ENCODE peak calls at places on chromosome 9, in four cellular contexts. Z, V, J and L are unnamed samples.

GRCh38 chr9:120310035-120310434 is 269.9 kb downstream of the CDK5RAP2 start:
- DNase-seq in J (no peak), V (peak), Z (no peak), L (no peak)

GRCh38 chr9:135010921-135011320 is 76.5 kb upstream of the OLFM1 start:
- DNase-seq in V (no peak), J (no peak), Z (no peak), L (no peak)

GRCh38 chr9:95266649-95267048 is 50.9 kb downstream of the FANCC start:
- DNase-seq in J (no peak), V (no peak), Z (no peak), L (no peak)

GRCh38 chr9:94086961-94087360 is 2.7 kb downstream of the PTPDC1 start:
- DNase-seq in Z (no peak), V (no peak), J (peak), L (no peak)

GRCh38 chr9:113464672-113465271 is 1.2 kb downstream of the RGS3 start:
- DNase-seq in J (no peak), Z (no peak), V (peak), L (no peak)

GRCh38 chr9:136546697-136547481 is 1.0 kb upstream of the NOTCH1 start:
- DNase-seq in V (no peak), Z (peak), J (peak), L (no peak)

GRCh38 chr9:134496413-134497282 is 145.0 kb upstream of the COL5A1 start:
- DNase-seq in J (peak), Z (peak), V (no peak), L (peak)

GRCh38 chr9:108671156-108671555 is 184.6 kb downstream of the ACTL7B start:
- DNase-seq in Z (peak), V (no peak), J (peak), L (no peak)

GRCh38 chr9:72818377-72818776 is 134.5 kb downstream of the ALDH1A1 start:
- DNase-seq in V (no peak), Z (no peak), J (no peak), L (no peak)

GRCh38 chr9:15081021-15081753 is 171.0 kb upstream of the FREM1 start:
- DNase-seq in Z (no peak), V (no peak), J (no peak), L (no peak)

GRCh38 chr9:134410078-134410834 is 84.0 kb downstream of the RXRA start:
- DNase-seq in V (no peak), J (no peak), Z (no peak), L (no peak)

GRCh38 chr9:5629312-5630037 is 568 bp downstream of the RIC1 start:
- DNase-seq in Z (peak), J (peak), V (peak), L (no peak)

GRCh38 chr9:15736569-15736968 is 183.7 kb downstream of the CCDC171 start:
- DNase-seq in V (no peak), Z (no peak), J (no peak), L (no peak)

GRCh38 chr9:95283678-95284077 is 33.8 kb downstream of the FANCC start:
- DNase-seq in J (no peak), Z (peak), V (no peak), L (peak)

GRCh38 chr9:133073264-133074000 is 11.7 kb downstream of the CEL start:
- DNase-seq in Z (no peak), V (no peak), J (no peak), L (no peak)

GRCh38 chr9:75265525-75265972 is 177.2 kb downstream of the OSTF1 start:
- DNase-seq in V (no peak), J (peak), Z (peak), L (peak)

GRCh38 chr9:91067306-91067860 is 265.8 kb downstream of the SYK start:
- DNase-seq in J (no peak), Z (no peak), V (no peak), L (no peak)

GRCh38 chr9:86241216-86241615 is 18.2 kb downstream of the C9orf153 start:
- DNase-seq in J (peak), V (no peak), Z (no peak), L (no peak)

GRCh38 chr9:12730198-12730597 is 37.0 kb downstream of the TYRP1 start:
- DNase-seq in J (no peak), V (no peak), Z (no peak), L (no peak)

GRCh38 chr9:90552317-90552716 is 90.3 kb downstream of the DIRAS2 start:
- DNase-seq in Z (no peak), J (no peak), V (no peak), L (no peak)

GRCh38 chr9:32220750-32221149 is 163.7 kb upstream of the ACO1 start:
- DNase-seq in Z (no peak), V (no peak), J (no peak), L (no peak)

GRCh38 chr9:70477146-70477745 is 62.8 kb upstream of the KLF9 start:
- DNase-seq in Z (peak), V (no peak), J (no peak), L (no peak)

GRCh38 chr9:91659529-91660294 is 236.1 kb upstream of the NFIL3 start:
- DNase-seq in J (peak), Z (peak), V (no peak), L (peak)

GRCh38 chr9:114161518-114161917 is 6.2 kb downstream of the COL27A1 start:
- DNase-seq in J (no peak), V (no peak), Z (no peak), L (no peak)

GRCh38 chr9:134126373-134126772 is 9.5 kb upstream of the WDR5 start:
- DNase-seq in Z (no peak), V (no peak), J (no peak), L (no peak)

GRCh38 chr9:137074657-137075274 is 2.6 kb upstream of the UAP1L1 start:
- DNase-seq in J (no peak), Z (no peak), V (no peak), L (no peak)

GRCh38 chr9:97516111-97516510 is 14.6 kb downstream of the TMOD1 start:
- DNase-seq in V (no peak), Z (no peak), J (no peak), L (no peak)

GRCh38 chr9:6715755-6716643 is 41.8 kb upstream of the KDM4C start:
- DNase-seq in J (no peak), V (no peak), Z (peak), L (no peak)

GRCh38 chr9:16728128-16728505 is 142.4 kb downstream of the BNC2 start:
- DNase-seq in V (no peak), J (no peak), Z (peak), L (no peak)

GRCh38 chr9:110104201-110104845 is 103.6 kb downstream of the C9orf152 start:
- DNase-seq in Z (no peak), V (no peak), J (peak), L (no peak)

GRCh38 chr9:93120846-93121315 is 13.2 kb downstream of the NINJ1 start:
- DNase-seq in V (no peak), Z (no peak), J (no peak), L (no peak)

GRCh38 chr9:136578915-136579637 is 33.2 kb upstream of the NOTCH1 start:
- DNase-seq in Z (peak), V (no peak), J (no peak), L (no peak)

GRCh38 chr9:120904061-120904998 is 22.3 kb downstream of the TRAF1 start:
- DNase-seq in Z (no peak), J (no peak), V (no peak), L (no peak)

GRCh38 chr9:135228983-135229625 is 141.6 kb downstream of the OLFM1 start:
- DNase-seq in V (no peak), Z (no peak), J (no peak), L (no peak)

GRCh38 chr9:121956808-121957207 is 136.3 kb downstream of the TTLL11 start:
- DNase-seq in V (no peak), J (no peak), Z (peak), L (no peak)

GRCh38 chr9:6805532-6805931 is 47.8 kb downstream of the KDM4C start:
- DNase-seq in J (peak), Z (no peak), V (no peak), L (peak)

GRCh38 chr9:33517373-33517772 is 6.7 kb upstream of the ANKRD18B start:
- DNase-seq in Z (peak), J (peak), V (no peak), L (peak)

GRCh38 chr9:135471751-135472640 is 7.6 kb upstream of the PPP1R26 start:
- DNase-seq in Z (no peak), J (no peak), V (no peak), L (no peak)

GRCh38 chr9:110578896-110579752 is at the start of gene SVEP1:
- DNase-seq in J (peak), V (no peak), Z (no peak), L (peak)

GRCh38 chr9:114677418-114677817 is 4.6 kb downstream of the TEX48 start:
- DNase-seq in V (peak), J (peak), Z (peak), L (peak)

GRCh38 chr9:117715411-117715989 is 11.3 kb downstream of the TLR4 start:
- DNase-seq in Z (no peak), J (peak), V (no peak), L (no peak)

GRCh38 chr9:117709936-117710335 is 5.7 kb downstream of the TLR4 start:
- DNase-seq in V (no peak), J (no peak), Z (no peak), L (no peak)

GRCh38 chr9:117718701-117719100 is 14.5 kb downstream of the TLR4 start:
- DNase-seq in Z (no peak), J (no peak), V (no peak), L (peak)

GRCh38 chr9:117718085-117718484 is 13.9 kb downstream of the TLR4 start:
- DNase-seq in V (no peak), J (peak), Z (no peak), L (peak)

DNA sequence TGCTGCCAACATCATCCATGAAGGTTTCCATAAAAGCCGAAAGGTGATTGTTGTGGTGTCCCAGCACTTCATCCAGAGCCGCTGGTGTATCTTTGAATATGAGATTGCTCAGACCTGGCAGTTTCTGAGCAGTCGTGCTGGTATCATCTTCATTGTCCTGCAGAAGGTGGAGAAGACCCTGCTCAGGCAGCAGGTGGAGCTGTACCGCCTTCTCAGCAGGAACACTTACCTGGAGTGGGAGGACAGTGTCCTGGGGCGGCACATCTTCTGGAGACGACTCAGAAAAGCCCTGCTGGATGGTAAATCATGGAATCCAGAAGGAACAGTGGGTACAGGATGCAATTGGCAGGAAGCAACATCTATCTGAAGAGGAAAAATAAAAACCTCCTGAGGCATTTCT is 10.1 kb downstream of the TLR4 start:
- DNase-seq in V (no peak), J (no peak), Z (no peak), L (no peak)
- TF ChIP-seq CTCF in V (peak), J (no peak), Z (no peak), L (peak)

GRCh38 chr9:11149065-11149464 is 536.3 kb upstream of the PTPRD start:
- DNase-seq in V (no peak), J (no peak), Z (no peak), L (no peak)
- TF ChIP-seq CTCF in V (no peak), J (no peak), Z (peak), L (no peak)

DNA sequence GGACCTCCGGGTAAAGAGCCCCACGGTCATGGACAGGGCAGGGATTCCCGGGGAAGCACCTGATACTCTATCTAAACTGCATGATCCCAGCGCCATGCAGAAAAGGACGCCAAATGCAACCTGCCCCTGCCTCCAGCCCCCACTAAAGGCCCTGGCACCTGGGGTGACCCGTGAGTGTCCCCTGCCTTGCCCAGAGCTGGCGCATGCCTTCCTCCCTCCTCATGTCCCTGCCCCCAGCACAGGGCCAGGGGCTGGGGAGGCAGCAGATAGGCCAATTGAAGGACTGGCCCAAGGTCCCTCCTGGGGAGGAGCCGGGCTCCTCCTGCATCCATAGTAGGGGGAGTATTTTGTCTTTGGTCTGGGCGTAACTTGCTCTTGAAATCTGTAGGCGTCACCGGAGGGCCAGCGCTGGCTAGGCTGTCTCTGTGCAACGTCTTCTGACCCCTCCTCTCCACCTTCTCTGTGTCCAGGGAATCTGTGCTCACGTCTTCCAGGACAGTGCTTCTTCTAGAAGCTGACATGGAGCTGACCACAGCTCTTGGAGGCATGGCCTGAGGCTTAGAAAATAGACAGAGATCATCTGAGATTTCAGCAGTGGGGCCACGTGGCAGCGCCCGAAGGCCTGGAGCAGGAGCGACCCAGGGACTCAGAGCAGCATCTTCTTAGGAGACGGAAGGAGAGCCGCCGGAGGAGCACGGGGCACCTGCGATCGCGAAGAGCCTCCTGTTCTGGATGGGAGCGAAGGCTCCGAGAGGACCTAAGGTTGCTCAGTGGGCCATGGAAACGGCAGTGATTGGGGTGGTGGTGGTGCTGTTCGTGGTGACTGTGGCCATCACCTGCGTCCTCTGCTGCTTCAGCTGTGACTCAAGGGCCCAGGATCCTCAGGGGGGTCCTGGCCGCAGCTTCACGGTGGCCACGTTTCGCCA is 660 bp downstream of the SPAAR start:
- DNase-seq in Z (no peak), J (no peak), V (no peak), L (no peak)
- TF ChIP-seq CTCF in Z (no peak), J (no peak), V (no peak), L (no peak)

GRCh38 chr9:116658265-116658664 is 28.8 kb upstream of the TRIM32 start:
- DNase-seq in J (no peak), V (no peak), Z (no peak), L (no peak)

GRCh38 chr9:116663588-116663987 is 23.5 kb upstream of the TRIM32 start:
- DNase-seq in Z (no peak), J (no peak), V (no peak), L (no peak)

GRCh38 chr9:116662633-116663032 is 24.5 kb upstream of the TRIM32 start:
- DNase-seq in V (no peak), J (peak), Z (no peak), L (no peak)

GRCh38 chr9:116656977-116657376 is 30.1 kb upstream of the TRIM32 start:
- DNase-seq in V (no peak), Z (no peak), J (peak), L (no peak)

DNA sequence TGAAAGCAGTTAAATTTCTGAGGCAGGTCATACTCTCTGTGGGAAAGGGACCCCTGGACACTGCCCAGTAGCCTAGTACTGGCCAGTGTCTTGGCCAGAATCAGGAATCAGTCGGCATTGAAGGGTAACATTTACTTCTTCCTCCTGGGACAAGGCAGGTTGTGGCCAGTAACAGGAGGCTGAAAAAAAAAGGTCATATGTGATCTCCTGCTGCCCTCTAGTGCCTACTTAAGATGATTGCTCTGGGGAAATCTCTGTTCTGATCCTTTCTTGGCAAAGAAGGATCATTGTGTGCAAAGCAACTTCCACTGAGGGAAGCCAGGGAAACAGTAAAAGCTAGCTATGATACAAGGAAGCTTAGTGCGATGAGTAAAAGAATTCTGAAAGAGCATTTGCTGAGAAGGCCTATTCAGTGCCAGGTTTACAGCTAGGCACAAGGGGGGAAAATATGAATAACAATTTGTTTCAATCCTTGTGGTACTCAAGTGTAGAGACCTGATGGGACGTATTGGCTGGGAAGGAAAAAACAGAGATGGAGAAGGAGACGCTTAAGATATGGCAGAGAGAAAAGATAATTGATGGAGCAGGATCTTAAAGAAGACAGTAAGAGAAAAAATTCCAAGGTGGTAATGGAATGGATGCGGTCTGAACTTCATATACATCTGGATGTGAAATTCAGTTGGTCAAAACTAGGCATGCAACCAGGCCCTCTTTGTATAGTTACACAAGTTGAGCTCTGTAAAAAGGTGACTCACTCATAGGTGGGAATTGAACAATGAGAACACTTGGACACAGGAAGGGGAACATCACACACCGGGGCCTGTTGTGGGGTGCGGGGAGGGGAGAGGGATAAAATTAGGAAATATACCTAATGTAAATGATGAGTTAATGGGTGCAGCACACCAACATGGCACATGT is 25.8 kb upstream of the TRIM32 start:
- DNase-seq in J (peak), V (no peak), Z (peak), L (peak)
- TF ChIP-seq CTCF in J (peak), V (peak), Z (peak), L (peak)

GRCh38 chr9:76537150-76537646 is 78.2 kb downstream of the GCNT1 start:
- DNase-seq in J (no peak), Z (no peak), V (no peak), L (no peak)
- TF ChIP-seq CTCF in J (no peak), Z (no peak), V (no peak), L (no peak)

DNA sequence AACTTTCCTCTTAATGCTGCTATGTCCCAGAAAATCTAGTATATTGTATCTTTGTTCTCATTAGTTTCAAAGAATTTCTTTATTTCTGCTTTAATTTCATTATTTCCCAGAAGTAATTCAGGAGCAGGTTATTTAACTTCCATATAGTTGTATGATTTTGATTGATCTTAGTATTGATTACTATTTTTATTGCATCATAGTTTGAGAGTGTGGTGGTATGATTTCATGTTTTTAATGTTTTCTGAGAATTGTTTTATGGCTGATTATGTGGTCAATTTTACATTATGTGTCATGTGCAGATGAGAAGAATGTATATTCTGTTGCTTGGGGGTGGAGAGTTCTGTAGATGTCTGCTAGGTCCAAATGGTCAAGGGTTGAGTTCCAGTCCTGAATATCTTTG is 425.6 kb upstream of the RORB start:
- DNase-seq in J (no peak), Z (no peak), V (no peak), L (no peak)
- TF ChIP-seq CTCF in J (no peak), Z (no peak), V (no peak), L (no peak)

DNA sequence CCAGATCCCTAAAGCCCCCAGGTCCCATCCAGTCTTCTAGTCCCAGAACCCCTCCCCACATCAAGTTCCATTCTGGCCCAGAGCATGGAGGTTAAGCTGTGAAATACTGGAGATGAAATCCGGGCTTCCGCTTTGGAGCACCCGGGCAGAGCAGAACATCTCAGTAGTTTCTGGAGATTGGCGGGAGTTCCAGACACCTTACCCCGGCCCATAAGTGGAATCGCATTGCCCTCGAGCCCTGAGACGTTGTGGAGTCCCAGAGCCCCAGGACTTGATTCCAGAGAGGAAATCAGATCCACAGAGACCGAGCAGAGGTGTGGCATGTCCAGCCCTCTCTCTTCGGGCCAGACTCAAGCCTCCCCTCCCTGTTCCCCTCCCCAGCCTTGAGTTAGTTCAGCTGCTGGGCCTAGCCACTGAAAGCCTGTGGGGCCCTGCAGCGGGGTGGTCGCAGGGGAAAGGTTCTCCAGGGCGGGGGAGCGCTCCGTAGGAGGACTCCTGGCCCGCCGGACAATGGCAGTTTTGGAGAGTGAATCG is 937 bp upstream of the PAX5 start:
- DNase-seq in Z (no peak), V (no peak), J (no peak), L (no peak)
- TF ChIP-seq CTCF in Z (peak), V (no peak), J (no peak), L (no peak)

GRCh38 chr9:83219154-83219923 is 156.4 kb upstream of the RASEF start:
- DNase-seq in V (no peak), Z (peak), J (peak), L (peak)
- TF ChIP-seq CTCF in V (peak), Z (peak), J (peak), L (peak)